ENCODE peak calls at places on chromosomes 1 and 21, in seven cellular contexts. One of them, this sample, is unnamed.
A peak's percentile ranks its signal among the peaks of the same experiment; 100 is the strongest.

GRCh38 chr1:55172272-55172671 is 42.9 kb downstream of the USP24 start:
- DNase-seq in NCI-H2107: no peak
- DNase-seq in NCI-H1105: no peak
- DNase-seq in IMR-90: no peak
- DNase-seq in left ventricle myocardium inferior: no peak
- DNase-seq in activated T-cell treated with anti-CD3 and anti-CD28 coated beads for 1 hour: no peak
- DNase-seq in HS-5: no peak
- DNase-seq in this sample: no peak

GRCh38 chr1:233252436-233252835 is 43.1 kb downstream of the PCNX2 start:
- DNase-seq in NCI-H1105: no peak
- DNase-seq in left ventricle myocardium inferior: no peak
- DNase-seq in NCI-H2107: no peak
- DNase-seq in HS-5: no peak
- DNase-seq in IMR-90: no peak
- DNase-seq in activated T-cell treated with anti-CD3 and anti-CD28 coated beads for 1 hour: no peak
- DNase-seq in this sample: no peak

GRCh38 chr1:236063551-236063918 is 1.4 kb downstream of the NID1 start:
- DNase-seq in left ventricle myocardium inferior: no peak
- DNase-seq in NCI-H1105: no peak
- DNase-seq in IMR-90: no peak
- DNase-seq in HS-5: no peak
- DNase-seq in NCI-H2107: no peak
- DNase-seq in activated T-cell treated with anti-CD3 and anti-CD28 coated beads for 1 hour: no peak
- DNase-seq in this sample: no peak

GRCh38 chr21:15667010-15667409 is 62.8 kb upstream of the USP25 start:
- DNase-seq in HS-5: peak; percentile 67
- DNase-seq in left ventricle myocardium inferior: no peak
- DNase-seq in NCI-H1105: no peak
- DNase-seq in NCI-H2107: no peak
- DNase-seq in activated T-cell treated with anti-CD3 and anti-CD28 coated beads for 1 hour: no peak
- DNase-seq in IMR-90: peak; percentile 73
- DNase-seq in this sample: no peak

GRCh38 chr1:105934806-105935205 is 1121.7 kb upstream of the PRMT6 start:
- DNase-seq in left ventricle myocardium inferior: no peak
- DNase-seq in NCI-H2107: no peak
- DNase-seq in activated T-cell treated with anti-CD3 and anti-CD28 coated beads for 1 hour: no peak
- DNase-seq in IMR-90: no peak
- DNase-seq in NCI-H1105: no peak
- DNase-seq in HS-5: no peak
- DNase-seq in this sample: no peak

GRCh38 chr1:226872455-226872854 is 2.0 kb downstream of the PSEN2 start:
- DNase-seq in HS-5: no peak
- DNase-seq in left ventricle myocardium inferior: no peak
- DNase-seq in NCI-H1105: no peak
- DNase-seq in activated T-cell treated with anti-CD3 and anti-CD28 coated beads for 1 hour: no peak
- DNase-seq in IMR-90: peak; percentile 71
- DNase-seq in NCI-H2107: no peak
- DNase-seq in this sample: no peak

GRCh38 chr21:38054334-38054733 is 138.1 kb upstream of the KCNJ6 start:
- DNase-seq in activated T-cell treated with anti-CD3 and anti-CD28 coated beads for 1 hour: no peak
- DNase-seq in NCI-H2107: no peak
- DNase-seq in left ventricle myocardium inferior: no peak
- DNase-seq in IMR-90: no peak
- DNase-seq in NCI-H1105: no peak
- DNase-seq in HS-5: no peak
- DNase-seq in this sample: no peak

GRCh38 chr21:39104911-39105310 is 78.3 kb downstream of the PSMG1 start:
- DNase-seq in left ventricle myocardium inferior: no peak
- DNase-seq in NCI-H1105: no peak
- DNase-seq in NCI-H2107: no peak
- DNase-seq in HS-5: no peak
- DNase-seq in activated T-cell treated with anti-CD3 and anti-CD28 coated beads for 1 hour: no peak
- DNase-seq in IMR-90: no peak
- DNase-seq in this sample: no peak

GRCh38 chr1:42340898-42341297 is 5.9 kb upstream of the FOXJ3 start:
- DNase-seq in HS-5: no peak
- DNase-seq in activated T-cell treated with anti-CD3 and anti-CD28 coated beads for 1 hour: no peak
- DNase-seq in NCI-H1105: peak; percentile 78
- DNase-seq in NCI-H2107: peak; percentile 53
- DNase-seq in left ventricle myocardium inferior: no peak
- DNase-seq in IMR-90: no peak
- DNase-seq in this sample: no peak

GRCh38 chr1:80675469-80675868 is 1125.3 kb upstream of the ADGRL2 start:
- DNase-seq in HS-5: no peak
- DNase-seq in IMR-90: no peak
- DNase-seq in NCI-H2107: no peak
- DNase-seq in NCI-H1105: no peak
- DNase-seq in activated T-cell treated with anti-CD3 and anti-CD28 coated beads for 1 hour: no peak
- DNase-seq in left ventricle myocardium inferior: no peak
- DNase-seq in this sample: no peak

GRCh38 chr1:115117303-115117702 is 28.0 kb upstream of the TSPAN2 start:
- DNase-seq in HS-5: no peak
- DNase-seq in IMR-90: no peak
- DNase-seq in left ventricle myocardium inferior: no peak
- DNase-seq in NCI-H2107: no peak
- DNase-seq in NCI-H1105: no peak
- DNase-seq in activated T-cell treated with anti-CD3 and anti-CD28 coated beads for 1 hour: no peak
- DNase-seq in this sample: no peak

GRCh38 chr1:26787381-26787705 is 407 bp upstream of the PIGV start:
- DNase-seq in HS-5: no peak
- DNase-seq in NCI-H1105: no peak
- DNase-seq in left ventricle myocardium inferior: no peak
- DNase-seq in NCI-H2107: peak; percentile 58
- DNase-seq in IMR-90: peak; percentile 53
- DNase-seq in activated T-cell treated with anti-CD3 and anti-CD28 coated beads for 1 hour: no peak
- DNase-seq in this sample: no peak

GRCh38 chr1:117036018-117036421 is 24.1 kb upstream of the TTF2 start:
- DNase-seq in HS-5: no peak
- DNase-seq in NCI-H1105: no peak
- DNase-seq in NCI-H2107: no peak
- DNase-seq in IMR-90: no peak
- DNase-seq in activated T-cell treated with anti-CD3 and anti-CD28 coated beads for 1 hour: no peak
- DNase-seq in left ventricle myocardium inferior: no peak
- DNase-seq in this sample: no peak

GRCh38 chr1:235820059-235820458 is 46.6 kb downstream of the LYST start:
- DNase-seq in NCI-H2107: no peak
- DNase-seq in NCI-H1105: no peak
- DNase-seq in activated T-cell treated with anti-CD3 and anti-CD28 coated beads for 1 hour: no peak
- DNase-seq in IMR-90: no peak
- DNase-seq in HS-5: no peak
- DNase-seq in left ventricle myocardium inferior: no peak
- DNase-seq in this sample: no peak

GRCh38 chr1:42747125-42747524 is 7.1 kb upstream of the CLDN19 start:
- DNase-seq in IMR-90: no peak
- DNase-seq in activated T-cell treated with anti-CD3 and anti-CD28 coated beads for 1 hour: peak; percentile 42
- DNase-seq in NCI-H2107: no peak
- DNase-seq in left ventricle myocardium inferior: peak; percentile 40
- DNase-seq in NCI-H1105: peak; percentile 41
- DNase-seq in HS-5: no peak
- DNase-seq in this sample: peak; percentile 39

GRCh38 chr1:201085902-201086735 is 26.1 kb downstream of the CACNA1S start:
- DNase-seq in activated T-cell treated with anti-CD3 and anti-CD28 coated beads for 1 hour: peak; percentile 16
- DNase-seq in left ventricle myocardium inferior: peak; percentile 34
- DNase-seq in HS-5: no peak
- DNase-seq in NCI-H1105: peak; percentile 9
- DNase-seq in IMR-90: peak; percentile 33
- DNase-seq in NCI-H2107: peak; percentile 9
- DNase-seq in this sample: peak; percentile 18